ENCODE peak calls at places on chromosomes 13 and 19, in four cellular contexts. C is heart left ventricle, V is upper lobe of right lung, O is transverse colon. B is an unnamed sample.

GRCh38 chr19:6233051-6233826 is 46.5 kb downstream of the MLLT1 start:
- DNase-seq in V (peak; percentile 82), O (no peak), C (peak; percentile 83), B (peak; percentile 58)

GRCh38 chr19:3275068-3275582 is 50.7 kb downstream of the CELF5 start:
- DNase-seq in V (no peak), O (no peak), C (no peak), B (peak; percentile 25)

GRCh38 chr19:57789288-57789687 is 19.8 kb downstream of the ZNF586 start:
- DNase-seq in C (no peak), V (no peak), O (no peak), B (no peak)

GRCh38 chr19:3028305-3029069 is 593 bp downstream of the TLE2 start:
- DNase-seq in C (peak; percentile 41), O (peak; percentile 48), V (no peak), B (peak; percentile 52)

GRCh38 chr13:38624822-38625221 is 62.1 kb upstream of the FREM2 start:
- DNase-seq in C (no peak), O (no peak), V (no peak), B (peak; percentile 21)

GRCh38 chr13:21759911-21760310 is 89.0 kb downstream of the FGF9 start:
- DNase-seq in O (no peak), C (no peak), V (no peak), B (no peak)

GRCh38 chr19:19751846-19752245 is 18.9 kb upstream of the ZNF14 start:
- DNase-seq in C (no peak), V (no peak), O (no peak), B (no peak)

GRCh38 chr13:76019421-76020044 is 383.4 kb downstream of the LMO7 start:
- DNase-seq in C (peak; percentile 19), V (peak; percentile 51), O (no peak), B (no peak)

GRCh38 chr13:77506874-77507273 is 28.6 kb upstream of the SCEL start:
- DNase-seq in V (no peak), C (no peak), O (no peak), B (no peak)

GRCh38 chr19:18223860-18224524 is 2.2 kb downstream of the PDE4C start:
- DNase-seq in O (peak; percentile 49), C (peak; percentile 53), V (peak; percentile 77), B (no peak)

GRCh38 chr13:37486171-37486661 is 112.4 kb downstream of the POSTN start:
- DNase-seq in V (no peak), O (no peak), C (no peak), B (no peak)

GRCh38 chr13:42836930-42837329 is 55.5 kb downstream of the FAM216B start:
- DNase-seq in V (no peak), C (no peak), O (peak; percentile 12), B (peak; percentile 18)

GRCh38 chr19:28289294-28290063 is 923.5 kb downstream of the UQCRFS1 start:
- DNase-seq in O (peak; percentile 69), V (no peak), C (no peak), B (peak; percentile 62)

GRCh38 chr13:99004931-99005330 is 27.1 kb upstream of the DOCK9 start:
- DNase-seq in C (no peak), O (no peak), V (no peak), B (no peak)

GRCh38 chr13:43470610-43471009 is 316.2 kb downstream of the ENOX1 start:
- DNase-seq in V (no peak), O (no peak), C (no peak), B (no peak)

GRCh38 chr19:4977299-4978174 is 8.6 kb downstream of the KDM4B start:
- DNase-seq in C (peak; percentile 69), V (no peak), O (peak; percentile 37), B (peak; percentile 47)

GRCh38 chr19:51323481-51323891 is 12.0 kb downstream of the IGLON5 start:
- DNase-seq in V (no peak), C (no peak), O (no peak), B (no peak)
- H3K4me3 ChIP-seq in V (no peak overlapping the region), C (no peak overlapping the region), O (no peak overlapping the region), B (no peak overlapping the region)

DNA sequence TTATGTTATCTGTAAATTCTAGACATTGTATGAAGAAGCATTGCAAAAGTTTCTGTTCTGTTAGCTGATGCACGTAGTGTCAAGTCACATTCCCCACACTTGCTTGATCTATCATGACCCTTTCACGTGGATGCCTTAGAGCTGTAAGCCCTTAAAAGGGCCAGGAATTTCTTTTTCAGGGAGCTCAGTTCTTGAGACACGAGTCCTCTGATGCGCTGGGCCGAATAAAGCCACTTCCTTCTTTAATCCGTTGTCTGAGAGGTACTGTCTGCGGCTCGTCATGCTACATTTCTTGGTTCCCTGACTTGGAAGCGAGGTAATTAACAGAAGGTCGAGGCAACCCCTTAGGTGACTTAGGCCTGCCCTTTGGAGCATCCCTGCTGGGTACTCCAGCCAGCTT is 5.8 kb downstream of the ZNF816 start:
- DNase-seq in C (no peak), O (no peak), V (no peak), B (no peak)
- H3K9me3 ChIP-seq in C (peaks cover 49% of the 10 kb centered on the region), O (peaks cover 65% of the 10 kb centered on the region), V (no peaks in the 10 kb centered on the region), B (peaks cover 62% of the 10 kb centered on the region)

GRCh38 chr13:46178143-46178542 is 3.8 kb downstream of the LCP1 start:
- DNase-seq in V (no peak), C (no peak), O (no peak), B (no peak)

GRCh38 chr13:46180393-46180792 is 1.6 kb downstream of the LCP1 start:
- DNase-seq in V (no peak), C (no peak), O (no peak), B (no peak)

GRCh38 chr13:46179576-46180368 is 2.2 kb downstream of the LCP1 start:
- DNase-seq in C (peak; percentile 61), V (peak; percentile 75), O (peak; percentile 70), B (peak; percentile 30)

GRCh38 chr13:46176756-46177155 is 5.2 kb downstream of the LCP1 start:
- DNase-seq in O (no peak), C (no peak), V (no peak), B (no peak)

DNA sequence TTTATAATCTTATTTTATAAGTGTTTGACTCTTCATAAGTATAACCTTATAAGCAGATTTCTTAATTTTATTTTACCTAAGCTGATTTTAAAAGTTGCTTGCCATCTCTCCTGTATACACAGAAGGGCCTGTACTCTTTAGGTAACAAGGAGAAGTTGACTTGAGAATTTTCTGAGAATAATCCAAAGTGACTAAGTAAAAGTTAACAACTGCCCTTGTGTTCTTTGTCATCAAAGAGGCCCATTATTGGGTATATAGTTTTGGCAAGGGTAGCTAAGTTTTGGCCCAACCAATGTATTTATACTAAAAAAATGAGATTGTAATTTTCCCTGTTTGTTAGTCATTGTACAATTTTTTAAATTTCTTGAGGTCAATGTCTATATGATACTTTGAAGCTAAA is 3.2 kb downstream of the LCP1 start:
- DNase-seq in O (no peak), C (no peak), V (no peak), B (no peak)
- H3K4me3 ChIP-seq in O (no peak overlapping the region), C (peak overlapping the region; percentile 18), V (peak overlapping the region; percentile 40), B (no peak overlapping the region)

GRCh38 chr19:34959021-34959420 is 5.0 kb downstream of the ZNF792 start:
- DNase-seq in O (no peak), V (no peak), C (no peak), B (no peak)
- H3K9me3 ChIP-seq in O (peaks cover 58% of the 10 kb centered on the region), V (peaks cover 55% of the 10 kb centered on the region), C (peaks cover 71% of the 10 kb centered on the region), B (no peaks in the 10 kb centered on the region)

DNA sequence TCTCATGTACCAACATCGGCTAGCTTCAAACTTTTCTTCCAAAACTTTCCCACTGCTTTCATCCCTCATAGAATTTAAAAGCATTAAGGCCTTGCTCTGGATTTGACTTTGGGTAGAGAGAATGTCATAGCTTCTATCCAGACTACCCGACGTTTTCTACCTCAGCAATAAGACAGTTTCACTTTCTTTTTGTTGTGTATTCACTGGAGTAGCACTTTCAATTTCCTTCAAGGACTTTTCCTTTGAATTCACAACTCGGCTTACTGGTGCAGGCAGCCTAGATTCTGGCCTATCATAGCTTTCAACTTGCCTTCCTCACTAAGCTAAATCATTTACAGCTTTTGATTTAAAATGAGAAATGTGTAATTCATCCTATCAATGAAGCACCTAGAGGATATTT is 420.4 kb upstream of the GPC6 start:
- DNase-seq in C (no peak), V (no peak), O (no peak), B (peak; percentile 5)
- H3K4me3 ChIP-seq in C (peak overlapping the region; percentile 47), V (peak overlapping the region; percentile 52), O (no peak overlapping the region), B (no peak overlapping the region)

GRCh38 chr19:55836340-55836739 is at the start of gene NLRP4:
- DNase-seq in O (no peak), C (no peak), V (no peak), B (no peak)

GRCh38 chr19:55832676-55833075 is 877 bp upstream of the NLRP11 start:
- DNase-seq in C (no peak), O (no peak), V (no peak), B (no peak)

GRCh38 chr19:55838906-55839305 is 2.6 kb downstream of the NLRP4 start:
- DNase-seq in V (no peak), C (no peak), O (no peak), B (no peak)

GRCh38 chr19:55838251-55838650 is 1.9 kb downstream of the NLRP4 start:
- DNase-seq in C (no peak), V (no peak), O (no peak), B (no peak)
- H3K9me3 ChIP-seq in C (no peaks in the 10 kb centered on the region), V (no peaks in the 10 kb centered on the region), O (no peaks in the 10 kb centered on the region), B (no peaks in the 10 kb centered on the region)